ENCODE peak calls at places on chromosomes 2 and 18, in nine cellular contexts. W, B, U, A, C, F, L, H and Y are unnamed samples.
A peak's percentile ranks its signal among the peaks of the same experiment; 100 is the strongest.

GRCh38 chr18:13680612-13681011 is 45.7 kb downstream of the FAM210A start:
- DNase-seq in A (no peak), B (no peak), L (no peak), F (no peak), C (peak; percentile 27), W (no peak), H (peak; percentile 32), U (peak; percentile 5), Y (peak; percentile 48)

GRCh38 chr2:8478133-8478793 is 203.6 kb upstream of the ID2 start:
- DNase-seq in H (no peak), B (no peak), L (no peak), U (no peak), C (no peak), F (no peak), A (peak; percentile 84), W (no peak), Y (no peak)

GRCh38 chr18:74868461-74868860 is 270.8 kb downstream of the ZNF407 start:
- DNase-seq in W (no peak), A (no peak), U (no peak), L (no peak), B (no peak), C (peak; percentile 41), F (no peak), H (no peak), Y (no peak)

GRCh38 chr18:13376298-13376840 is 157.8 kb downstream of the LDLRAD4 start:
- DNase-seq in C (no peak), L (no peak), B (no peak), H (no peak), A (no peak), W (peak; percentile 49), U (no peak), F (peak; percentile 69), Y (no peak)

GRCh38 chr2:64975232-64975791 is 13.9 kb upstream of the SLC1A4 start:
- DNase-seq in W (peak; percentile 84), A (no peak), L (peak; percentile 81), U (peak; percentile 47), C (peak; percentile 74), B (no peak), F (no peak), H (no peak), Y (no peak)

GRCh38 chr2:46067501-46068292 is 229.5 kb upstream of the EPAS1 start:
- DNase-seq in A (no peak), U (no peak), B (no peak), L (peak; percentile 41), H (no peak), F (no peak), C (no peak), W (peak; percentile 99), Y (no peak)

GRCh38 chr2:157596992-157597681 is 31.5 kb downstream of the ACVR1C start:
- DNase-seq in W (peak; percentile 12), F (no peak), H (peak; percentile 50), C (peak; percentile 19), A (peak; percentile 85), U (no peak), L (peak; percentile 46), B (peak; percentile 42), Y (no peak)

GRCh38 chr2:185335879-185336278 is 402.7 kb upstream of the FSIP2 start:
- DNase-seq in B (no peak), L (peak; percentile 3), H (no peak), F (no peak), A (no peak), W (no peak), U (peak; percentile 18), C (no peak), Y (no peak)

GRCh38 chr2:68127358-68128242 is 30.1 kb upstream of the PNO1 start:
- DNase-seq in A (no peak), L (no peak), W (no peak), C (no peak), U (no peak), H (peak; percentile 43), B (no peak), F (no peak), Y (no peak)

GRCh38 chr2:233351423-233351822 is 2.9 kb upstream of the DGKD start:
- DNase-seq in U (no peak), F (no peak), B (no peak), L (peak; percentile 17), A (no peak), C (no peak), W (peak; percentile 22), H (no peak), Y (no peak)

GRCh38 chr18:21745234-21745633 is 4.6 kb downstream of the MIB1 start:
- DNase-seq in W (no peak), A (no peak), U (no peak), B (no peak), H (no peak), F (no peak), L (no peak), C (no peak), Y (no peak)

GRCh38 chr2:162492225-162492624 is 148.3 kb downstream of the GCA start:
- DNase-seq in L (no peak), U (no peak), C (no peak), W (no peak), A (no peak), F (no peak), B (no peak), H (no peak), Y (no peak)

GRCh38 chr2:102101844-102102635 is 40.5 kb upstream of the IL1R1 start:
- DNase-seq in C (no peak), W (no peak), L (no peak), U (no peak), B (no peak), F (no peak), A (no peak), H (no peak), Y (no peak)

GRCh38 chr2:156399224-156399949 is 36.8 kb upstream of the GPD2 start:
- DNase-seq in A (no peak), U (peak; percentile 77), L (peak; percentile 4), B (no peak), H (no peak), C (no peak), W (no peak), F (no peak), Y (no peak)

GRCh38 chr2:213238753-213239591 is 45.3 kb upstream of the SPAG16 start:
- DNase-seq in A (no peak), F (no peak), C (no peak), H (no peak), L (peak; percentile 62), W (peak; percentile 96), B (no peak), U (peak; percentile 80), Y (no peak)

GRCh38 chr2:143686585-143687164 is 557.5 kb downstream of the ARHGAP15 start:
- DNase-seq in A (no peak), W (peak; percentile 36), L (peak; percentile 29), B (no peak), C (no peak), H (peak; percentile 24), U (peak; percentile 62), F (no peak), Y (no peak)

GRCh38 chr18:77127769-77128671 is 4.6 kb downstream of the MBP start:
- DNase-seq in W (peak; percentile 96), L (peak; percentile 64), U (peak; percentile 100), C (no peak), B (no peak), H (no peak), A (no peak), F (no peak), Y (peak; percentile 24)

GRCh38 chr2:111632661-111633060 is 251.3 kb downstream of the ANAPC1 start:
- DNase-seq in C (no peak), F (no peak), H (peak; percentile 35), W (no peak), L (no peak), A (no peak), B (no peak), U (no peak), Y (no peak)

GRCh38 chr18:21903688-21904087 is 163.1 kb downstream of the MIB1 start:
- DNase-seq in B (no peak), U (no peak), F (no peak), A (no peak), W (no peak), L (no peak), C (no peak), H (no peak), Y (no peak)

GRCh38 chr2:26010943-26011342 is 22.9 kb upstream of the RAB10 start:
- DNase-seq in B (no peak), L (no peak), H (no peak), U (no peak), A (no peak), W (no peak), F (no peak), C (no peak), Y (no peak)
- TF ChIP-seq CTCF in B (no peak), L (no peak), H (no peak), U (no peak), A (no peak), W (no peak), F (no peak), C (no peak), Y (no peak)

DNA sequence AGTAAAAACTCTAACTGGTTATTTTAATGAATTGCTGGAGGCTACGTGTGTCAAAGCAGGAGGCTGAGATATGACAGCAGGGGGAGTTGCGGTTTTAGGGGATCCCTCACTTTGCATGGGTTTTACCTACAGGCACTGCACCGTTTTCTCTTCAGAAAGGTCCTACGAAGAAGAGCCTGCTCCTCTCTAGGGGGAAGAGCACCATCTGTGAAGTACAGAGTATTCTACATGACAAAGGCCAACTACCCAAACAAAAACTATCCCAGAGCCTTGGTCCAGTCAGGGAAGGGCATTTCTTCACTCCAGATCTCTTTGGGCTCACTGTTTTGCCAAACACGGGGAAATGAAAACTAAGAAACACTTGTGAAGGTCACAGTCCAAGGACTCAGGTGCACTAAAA is 696.7 kb upstream of the SOX11 start:
- DNase-seq in F (no peak), H (no peak), B (no peak), U (no peak), W (no peak), L (no peak), C (no peak), A (no peak), Y (no peak)
- TF ChIP-seq CTCF in F (no peak), H (no peak), B (no peak), U (no peak), W (no peak), L (no peak), C (no peak), A (no peak), Y (no peak)

GRCh38 chr2:39069890-39070289 is 51.0 kb downstream of the SOS1 start:
- DNase-seq in H (no peak), U (no peak), C (no peak), W (no peak), F (no peak), L (no peak), A (no peak), B (no peak), Y (no peak)
- TF ChIP-seq CTCF in H (no peak), U (no peak), C (no peak), W (no peak), F (no peak), L (no peak), A (no peak), B (no peak), Y (no peak)

DNA sequence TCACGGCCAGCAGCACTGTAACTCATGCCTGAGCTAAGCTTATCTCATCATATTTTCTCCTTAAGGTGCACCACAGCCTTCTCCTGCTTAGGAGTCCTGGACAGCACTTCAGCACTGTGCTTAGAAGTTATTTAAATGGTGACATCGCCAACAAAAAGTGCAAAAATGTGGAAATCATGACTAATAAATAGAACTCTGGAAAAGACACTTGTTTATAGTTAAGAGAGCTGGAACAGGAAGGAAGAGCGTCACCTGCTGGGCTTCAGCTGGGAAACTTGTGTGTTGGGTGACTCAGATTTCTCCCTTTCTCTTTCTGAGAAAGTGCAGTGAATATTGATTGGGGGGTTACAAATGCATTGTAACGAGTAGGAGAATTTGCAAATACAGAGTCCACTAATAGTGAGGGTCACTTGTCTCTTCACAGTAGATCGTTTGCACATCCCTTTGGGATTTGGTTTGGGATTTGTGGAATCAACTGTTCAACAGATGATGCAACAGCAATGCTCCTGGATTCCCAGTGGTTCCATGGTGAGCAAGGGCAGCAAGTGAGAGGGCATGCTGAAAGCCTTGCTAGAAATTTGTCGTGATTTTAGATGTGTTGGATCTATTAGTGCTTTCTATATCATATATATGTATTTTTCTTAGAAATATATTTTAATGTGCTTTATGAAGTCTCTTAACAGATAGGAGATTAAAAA is 84.2 kb downstream of the DOK6 start:
- DNase-seq in B (no peak), L (no peak), A (no peak), C (no peak), H (no peak), F (no peak), U (no peak), W (peak; percentile 61), Y (no peak)
- TF ChIP-seq CTCF in B (no peak), L (no peak), A (no peak), C (no peak), H (no peak), F (no peak), U (no peak), W (peak; percentile 23), Y (no peak)